ENCODE peak calls at places on chromosomes 5 and 9, in eight cellular contexts. N is AG04450, D is dorsolateral prefrontal cortex, P is SK-N-SH, W is brain microvascular endothelial cell, I is foreskin keratinocyte, R is RWPE2, Q is H9. T is an unnamed sample.

GRCh38 chr5:137496919-137497318 is 2.2 kb downstream of the SPOCK1 start:
- DNase-seq in N (no peak), Q (no peak), W (no peak), R (no peak), I (no peak), D (no peak), P (peak; percentile 34), T (no peak)

GRCh38 chr5:89934069-89934468 is 475.5 kb downstream of the CETN3 start:
- DNase-seq in I (no peak), P (no peak), R (no peak), N (no peak), W (no peak), Q (no peak), D (no peak), T (no peak)

GRCh38 chr5:147290261-147290660 is 55.4 kb downstream of the STK32A start:
- DNase-seq in D (no peak), N (no peak), Q (no peak), W (no peak), P (no peak), I (no peak), R (no peak), T (no peak)

GRCh38 chr5:15249152-15249551 is 250.8 kb upstream of the FBXL7 start:
- DNase-seq in N (peak; percentile 32), Q (no peak), R (no peak), P (no peak), W (peak; percentile 29), I (peak; percentile 36), D (no peak), T (no peak)

GRCh38 chr9:96139592-96140251 is 162.3 kb downstream of the HSD17B3 start:
- DNase-seq in W (peak; percentile 64), R (no peak), I (peak; percentile 39), Q (no peak), D (peak; percentile 27), N (peak; percentile 92), P (peak; percentile 71), T (no peak)

GRCh38 chr9:136587145-136587943 is 41.5 kb upstream of the NOTCH1 start:
- DNase-seq in W (peak; percentile 19), Q (peak; percentile 87), R (no peak), D (peak; percentile 49), P (peak; percentile 87), I (no peak), N (no peak), T (no peak)

GRCh38 chr5:89083791-89084190 is 200.8 kb upstream of the MEF2C start:
- DNase-seq in N (peak; percentile 20), R (no peak), P (no peak), D (no peak), Q (no peak), I (peak; percentile 47), W (peak; percentile 14), T (no peak)

GRCh38 chr5:7941692-7942091 is 72.7 kb downstream of the MTRR start:
- DNase-seq in I (no peak), W (no peak), N (no peak), D (no peak), R (no peak), P (no peak), Q (no peak), T (no peak)

GRCh38 chr5:17147225-17148120 is 70.0 kb upstream of the BASP1 start:
- DNase-seq in R (no peak), Q (peak; percentile 32), I (no peak), N (no peak), P (no peak), D (no peak), W (no peak), T (no peak)

GRCh38 chr9:105452185-105452584 is 4.4 kb downstream of the FSD1L start:
- DNase-seq in N (no peak), I (no peak), W (no peak), Q (no peak), R (no peak), D (no peak), P (no peak), T (no peak)

GRCh38 chr5:135245521-135246499 is 153.2 kb downstream of the MACROH2A1 start:
- DNase-seq in P (no peak), Q (peak; percentile 16), R (peak; percentile 85), W (peak; percentile 47), N (no peak), I (peak; percentile 74), D (no peak), T (no peak)

GRCh38 chr5:125536582-125536981 is 790.1 kb upstream of the ZNF608 start:
- DNase-seq in D (no peak), Q (no peak), I (peak; percentile 86), N (no peak), W (no peak), R (no peak), P (no peak), T (no peak)

GRCh38 chr9:70121818-70122436 is 78.3 kb downstream of the MAMDC2 start:
- DNase-seq in D (no peak), N (no peak), P (no peak), I (peak; percentile 58), Q (no peak), R (no peak), W (no peak), T (no peak)

GRCh38 chr5:87094833-87095232 is 172.8 kb upstream of the RASA1 start:
- DNase-seq in P (no peak), I (no peak), N (no peak), W (no peak), D (no peak), Q (no peak), R (no peak), T (no peak)

GRCh38 chr5:36705055-36705454 is 98.6 kb downstream of the SLC1A3 start:
- DNase-seq in W (no peak), N (no peak), P (no peak), R (no peak), Q (no peak), D (no peak), I (no peak), T (no peak)

GRCh38 chr5:9373586-9373985 is 172.3 kb downstream of the SEMA5A start:
- DNase-seq in D (no peak), W (no peak), Q (no peak), P (no peak), R (no peak), N (no peak), I (no peak), T (no peak)

GRCh38 chr9:128654481-128654880 is 2.2 kb downstream of the DYNC2I2 start:
- DNase-seq in Q (no peak), P (no peak), D (no peak), I (no peak), R (no peak), N (no peak), W (no peak), T (no peak)
- H3K27ac ChIP-seq in Q (no peak overlapping the region), P (no peak overlapping the region), D (no peak overlapping the region), I (no peak overlapping the region), R (no peak overlapping the region), N (no peak overlapping the region), W (no peak overlapping the region), T (no peak overlapping the region)

GRCh38 chr9:4303002-4303401 is 3.1 kb upstream of the GLIS3 start:
- DNase-seq in Q (no peak), R (no peak), I (no peak), N (no peak), P (no peak), W (no peak), D (no peak), T (no peak)

GRCh38 chr9:4306788-4307144 is 6.9 kb upstream of the GLIS3 start:
- DNase-seq in Q (no peak), P (no peak), I (no peak), W (no peak), R (no peak), N (no peak), D (no peak), T (no peak)

GRCh38 chr9:4305586-4305985 is 5.7 kb upstream of the GLIS3 start:
- DNase-seq in W (no peak), N (no peak), R (no peak), I (no peak), D (no peak), P (no peak), Q (no peak), T (no peak)

GRCh38 chr9:4306066-4306787 is 6.4 kb upstream of the GLIS3 start:
- DNase-seq in D (no peak), I (no peak), Q (no peak), P (no peak), W (peak; percentile 41), N (no peak), R (no peak), T (no peak)

DNA sequence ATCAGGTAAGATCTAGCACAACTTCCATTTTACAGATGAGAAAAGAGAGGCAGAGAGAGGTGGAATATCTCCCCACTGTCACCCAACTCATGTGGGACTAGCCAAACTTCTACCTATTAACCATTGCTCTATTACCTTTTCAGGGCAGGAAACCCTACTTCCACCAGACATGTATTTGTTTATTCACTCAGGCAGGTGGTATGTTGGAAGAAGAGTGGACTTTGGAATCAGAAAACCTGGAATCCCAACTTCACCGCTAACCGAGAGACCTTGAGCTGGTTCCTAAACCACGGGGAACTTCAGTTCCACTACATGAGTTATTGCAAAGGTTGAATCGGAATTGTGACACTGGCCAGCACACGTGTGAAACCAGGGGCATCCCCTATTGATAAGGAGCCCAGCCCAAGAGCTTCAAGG is 5.2 kb upstream of the GLIS3 start:
- DNase-seq in R (no peak), I (no peak), W (no peak), D (no peak), N (no peak), Q (no peak), P (no peak), T (no peak)
- H3K27ac ChIP-seq in R (no peak overlapping the region), I (no peak overlapping the region), W (no peak overlapping the region), D (no peak overlapping the region), N (no peak overlapping the region), Q (no peak overlapping the region), P (no peak overlapping the region), T (no peak overlapping the region)

GRCh38 chr9:77933019-77933418 is 98.6 kb downstream of the GNAQ start:
- DNase-seq in W (no peak), Q (no peak), R (no peak), N (no peak), P (no peak), I (peak; percentile 63), D (no peak), T (no peak)

GRCh38 chr9:77933976-77934375 is 97.6 kb downstream of the GNAQ start:
- DNase-seq in W (no peak), P (no peak), N (no peak), I (no peak), D (no peak), Q (no peak), R (no peak), T (no peak)

GRCh38 chr9:77939149-77939668 is 92.4 kb downstream of the GNAQ start:
- DNase-seq in R (no peak), P (no peak), N (no peak), W (peak; percentile 24), Q (no peak), D (no peak), I (no peak), T (no peak)

DNA sequence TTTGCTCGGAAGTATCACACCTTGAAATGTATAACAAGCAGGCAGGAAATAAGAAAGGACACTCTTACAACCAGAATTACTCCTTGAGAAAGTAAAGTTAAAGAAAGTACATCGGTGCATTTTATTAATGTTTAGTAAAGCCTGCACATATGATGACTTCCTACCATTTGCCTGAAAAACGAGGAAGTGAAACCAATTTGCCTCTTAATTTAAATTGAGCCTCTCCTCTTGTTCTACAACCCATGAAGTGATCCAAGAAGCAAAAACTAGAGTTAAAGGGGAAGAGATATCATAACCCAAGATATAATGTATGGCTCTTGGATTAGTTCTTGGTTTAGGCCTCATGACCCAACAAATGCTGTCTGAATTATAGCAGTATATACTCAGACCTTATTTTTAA is 95.6 kb downstream of the GNAQ start:
- DNase-seq in D (no peak), N (no peak), R (no peak), I (no peak), W (no peak), Q (no peak), P (no peak), T (no peak)
- H3K27ac ChIP-seq in D (no peak overlapping the region), N (no peak overlapping the region), R (no peak overlapping the region), I (no peak overlapping the region), W (no peak overlapping the region), Q (no peak overlapping the region), P (no peak overlapping the region), T (no peak overlapping the region)

GRCh38 chr9:127186799-127187198 is 64.4 kb upstream of the ANGPTL2 start:
- DNase-seq in P (no peak), I (no peak), W (no peak), Q (no peak), R (peak; percentile 19), D (no peak), N (no peak), T (no peak)
- H3K27ac ChIP-seq in P (peak overlapping the region; percentile 85), I (no peak overlapping the region), W (no peak overlapping the region), Q (no peak overlapping the region), R (no peak overlapping the region), D (peak overlapping the region; percentile 89), N (peak overlapping the region; percentile 99), T (peak overlapping the region; percentile 89)